ENCODE peak calls at places on chromosomes 16 and 17, in six cellular contexts. K is activated naive CD4-positive, alpha-beta T cell treated with anti-CD3 and anti-CD28 coated beads for 36 hours; L is stimulated activated CD4-positive, alpha-beta T cell treated with anti-CD3 and anti-CD28 coated beads, Interleukin-15, amount 100 ng/mL, for 24 hours; E is EL; I is hepatic stellate cell; F is CD8-positive, alpha-beta T cell. B is an unnamed sample.

GRCh38 chr17:65332375-65332774 is 195.2 kb downstream of the RGS9 start:
- DNase-seq in K (no peak), F (no peak), I (peak), E (peak), L (no peak), B (peak)

GRCh38 chr16:54957403-54957802 is 26.7 kb downstream of the IRX5 start:
- DNase-seq in F (no peak), K (peak), I (no peak), L (peak), E (peak), B (no peak)

GRCh38 chr16:23339781-23340180 is 37.7 kb downstream of the SCNN1B start:
- DNase-seq in K (no peak), I (no peak), L (no peak), F (no peak), E (no peak), B (no peak)

GRCh38 chr16:24525970-24526559 is 13.3 kb upstream of the RBBP6 start:
- DNase-seq in E (peak), K (no peak), F (no peak), I (no peak), L (no peak), B (no peak)

GRCh38 chr17:12421077-12421476 is 244.6 kb upstream of the MYOCD start:
- DNase-seq in E (no peak), I (no peak), L (no peak), F (no peak), K (no peak), B (no peak)

GRCh38 chr16:3578610-3579551 is 1.7 kb upstream of the NLRC3 start:
- DNase-seq in K (peak), F (peak), L (peak), E (peak), I (no peak), B (no peak)

GRCh38 chr16:67234180-67234597 is 7.3 kb downstream of the TMEM208 start:
- DNase-seq in K (no peak), I (no peak), E (no peak), L (no peak), F (no peak), B (no peak)

GRCh38 chr16:16131659-16132058 is 91.6 kb downstream of the ABCC6 start:
- DNase-seq in F (no peak), I (no peak), E (no peak), L (no peak), K (no peak), B (no peak)

GRCh38 chr16:57042157-57043111 is 49.9 kb upstream of the CPNE2 start:
- DNase-seq in F (peak), E (no peak), L (peak), I (no peak), K (peak), B (no peak)

GRCh38 chr16:22092143-22092933 is at the start of gene VWA3A:
- DNase-seq in E (peak), I (peak), F (no peak), K (no peak), L (no peak), B (peak)